ENCODE peak calls at places on chromosomes 11 and 22, in seven cellular contexts. One of them, this sample, is unnamed.

GRCh38 chr11:44199298-44199697 is 103.8 kb downstream of the EXT2 start:
- DNase-seq in NCI-H2081: peak
- DNase-seq in cardiac muscle cell: no peak
- DNase-seq in MM.1S: no peak
- DNase-seq in stimulated activated naive CD4-positive, alpha-beta T cell: no peak
- DNase-seq in PC-3: no peak
- DNase-seq in cardiac septum: no peak
- DNase-seq in this sample: peak

GRCh38 chr11:10824888-10825287 is 16.2 kb upstream of the EIF4G2 start:
- DNase-seq in NCI-H2081: no peak
- DNase-seq in cardiac muscle cell: no peak
- DNase-seq in MM.1S: no peak
- DNase-seq in stimulated activated naive CD4-positive, alpha-beta T cell: no peak
- DNase-seq in PC-3: no peak
- DNase-seq in cardiac septum: no peak
- DNase-seq in this sample: no peak

GRCh38 chr11:6474423-6474792 is 667 bp upstream of the TRIM3 start:
- DNase-seq in NCI-H2081: no peak
- DNase-seq in cardiac muscle cell: no peak
- DNase-seq in MM.1S: no peak
- DNase-seq in stimulated activated naive CD4-positive, alpha-beta T cell: no peak
- DNase-seq in PC-3: no peak
- DNase-seq in cardiac septum: no peak
- DNase-seq in this sample: no peak

GRCh38 chr11:118923721-118924587 is 1.8 kb downstream of the BCL9L start:
- DNase-seq in NCI-H2081: no peak
- DNase-seq in cardiac muscle cell: no peak
- DNase-seq in MM.1S: no peak
- DNase-seq in stimulated activated naive CD4-positive, alpha-beta T cell: peak
- DNase-seq in PC-3: peak
- DNase-seq in cardiac septum: no peak
- DNase-seq in this sample: no peak

GRCh38 chr22:23820748-23821211 is 18.0 kb downstream of the DERL3 start:
- DNase-seq in NCI-H2081: no peak
- DNase-seq in cardiac muscle cell: no peak
- DNase-seq in MM.1S: no peak
- DNase-seq in stimulated activated naive CD4-positive, alpha-beta T cell: no peak
- DNase-seq in PC-3: no peak
- DNase-seq in cardiac septum: no peak
- DNase-seq in this sample: no peak

GRCh38 chr22:49367016-49367697 is 460.5 kb downstream of the BRD1 start:
- DNase-seq in NCI-H2081: no peak
- DNase-seq in cardiac muscle cell: peak
- DNase-seq in MM.1S: no peak
- DNase-seq in stimulated activated naive CD4-positive, alpha-beta T cell: no peak
- DNase-seq in PC-3: no peak
- DNase-seq in cardiac septum: no peak
- DNase-seq in this sample: no peak

GRCh38 chr11:75891947-75892739 is 77.1 kb downstream of the UVRAG start:
- DNase-seq in NCI-H2081: no peak
- DNase-seq in cardiac muscle cell: no peak
- DNase-seq in MM.1S: no peak
- DNase-seq in stimulated activated naive CD4-positive, alpha-beta T cell: no peak
- DNase-seq in PC-3: no peak
- DNase-seq in cardiac septum: no peak
- DNase-seq in this sample: no peak

GRCh38 chr11:73999581-74000306 is 9.1 kb downstream of the UCP3 start:
- DNase-seq in NCI-H2081: peak
- DNase-seq in cardiac muscle cell: no peak
- DNase-seq in MM.1S: no peak
- DNase-seq in stimulated activated naive CD4-positive, alpha-beta T cell: no peak
- DNase-seq in PC-3: no peak
- DNase-seq in cardiac septum: no peak
- DNase-seq in this sample: peak

GRCh38 chr22:39292561-39293074 is 26.8 kb downstream of the RPL3 start:
- DNase-seq in NCI-H2081: peak
- DNase-seq in cardiac muscle cell: peak
- DNase-seq in MM.1S: no peak
- DNase-seq in stimulated activated naive CD4-positive, alpha-beta T cell: no peak
- DNase-seq in PC-3: peak
- DNase-seq in cardiac septum: peak
- DNase-seq in this sample: peak

GRCh38 chr22:35116817-35117216 is 50.9 kb downstream of the ISX start:
- DNase-seq in NCI-H2081: no peak
- DNase-seq in cardiac muscle cell: no peak
- DNase-seq in MM.1S: no peak
- DNase-seq in stimulated activated naive CD4-positive, alpha-beta T cell: no peak
- DNase-seq in PC-3: no peak
- DNase-seq in cardiac septum: no peak
- DNase-seq in this sample: no peak

GRCh38 chr11:116461789-116462188 is 311.0 kb downstream of the BUD13 start:
- DNase-seq in NCI-H2081: peak
- DNase-seq in cardiac muscle cell: no peak
- DNase-seq in MM.1S: no peak
- DNase-seq in stimulated activated naive CD4-positive, alpha-beta T cell: no peak
- DNase-seq in PC-3: no peak
- DNase-seq in cardiac septum: no peak
- DNase-seq in this sample: no peak

GRCh38 chr22:24953294-24954113 is 988 bp downstream of the KIAA1671 start:
- DNase-seq in NCI-H2081: no peak
- DNase-seq in cardiac muscle cell: peak
- DNase-seq in MM.1S: no peak
- DNase-seq in stimulated activated naive CD4-positive, alpha-beta T cell: no peak
- DNase-seq in PC-3: no peak
- DNase-seq in cardiac septum: no peak
- DNase-seq in this sample: no peak

GRCh38 chr22:45424241-45424731 is 10.8 kb downstream of the RIBC2 start:
- DNase-seq in NCI-H2081: no peak
- DNase-seq in cardiac muscle cell: no peak
- DNase-seq in MM.1S: no peak
- DNase-seq in stimulated activated naive CD4-positive, alpha-beta T cell: no peak
- DNase-seq in PC-3: no peak
- DNase-seq in cardiac septum: no peak
- DNase-seq in this sample: no peak

GRCh38 chr22:43148581-43148980 is 2.8 kb upstream of the TSPO start:
- DNase-seq in NCI-H2081: no peak
- DNase-seq in cardiac muscle cell: no peak
- DNase-seq in MM.1S: peak
- DNase-seq in stimulated activated naive CD4-positive, alpha-beta T cell: no peak
- DNase-seq in PC-3: no peak
- DNase-seq in cardiac septum: no peak
- DNase-seq in this sample: no peak

GRCh38 chr22:47835726-47836125 is 1073.3 kb downstream of the TBC1D22A start:
- DNase-seq in NCI-H2081: no peak
- DNase-seq in cardiac muscle cell: no peak
- DNase-seq in MM.1S: peak
- DNase-seq in stimulated activated naive CD4-positive, alpha-beta T cell: no peak
- DNase-seq in PC-3: peak
- DNase-seq in cardiac septum: no peak
- DNase-seq in this sample: no peak

GRCh38 chr11:108853864-108854263 is 189.0 kb downstream of the DDX10 start:
- DNase-seq in NCI-H2081: no peak
- DNase-seq in cardiac muscle cell: peak
- DNase-seq in MM.1S: peak
- DNase-seq in stimulated activated naive CD4-positive, alpha-beta T cell: no peak
- DNase-seq in PC-3: no peak
- DNase-seq in cardiac septum: no peak
- DNase-seq in this sample: no peak

GRCh38 chr11:78414321-78415051 is 3.1 kb downstream of the GAB2 start:
- DNase-seq in NCI-H2081: no peak
- DNase-seq in cardiac muscle cell: no peak
- DNase-seq in MM.1S: no peak
- DNase-seq in stimulated activated naive CD4-positive, alpha-beta T cell: no peak
- DNase-seq in PC-3: peak
- DNase-seq in cardiac septum: no peak
- DNase-seq in this sample: peak

GRCh38 chr11:102495161-102496042 is 35.1 kb downstream of the MMP7 start:
- DNase-seq in NCI-H2081: peak
- DNase-seq in cardiac muscle cell: peak
- DNase-seq in MM.1S: peak
- DNase-seq in stimulated activated naive CD4-positive, alpha-beta T cell: peak
- DNase-seq in PC-3: peak
- DNase-seq in cardiac septum: no peak
- DNase-seq in this sample: peak

GRCh38 chr22:40050258-40050657 is 55.5 kb downstream of the FAM83F start:
- DNase-seq in NCI-H2081: no peak
- DNase-seq in cardiac muscle cell: no peak
- DNase-seq in MM.1S: peak
- DNase-seq in stimulated activated naive CD4-positive, alpha-beta T cell: no peak
- DNase-seq in PC-3: no peak
- DNase-seq in cardiac septum: no peak
- DNase-seq in this sample: no peak

GRCh38 chr11:134741453-134742227 is 329.6 kb upstream of the B3GAT1 start:
- DNase-seq in NCI-H2081: no peak
- DNase-seq in cardiac muscle cell: peak
- DNase-seq in MM.1S: no peak
- DNase-seq in stimulated activated naive CD4-positive, alpha-beta T cell: no peak
- DNase-seq in PC-3: no peak
- DNase-seq in cardiac septum: peak
- DNase-seq in this sample: no peak

GRCh38 chr11:64384981-64385952 is 26.3 kb downstream of the RPS6KA4 start:
- DNase-seq in NCI-H2081: no peak
- DNase-seq in cardiac muscle cell: peak
- DNase-seq in MM.1S: no peak
- DNase-seq in stimulated activated naive CD4-positive, alpha-beta T cell: no peak
- DNase-seq in PC-3: no peak
- DNase-seq in cardiac septum: no peak
- DNase-seq in this sample: no peak

GRCh38 chr11:27861706-27862430 is 161.6 kb upstream of the BDNF start:
- DNase-seq in NCI-H2081: no peak
- DNase-seq in cardiac muscle cell: no peak
- DNase-seq in MM.1S: no peak
- DNase-seq in stimulated activated naive CD4-positive, alpha-beta T cell: no peak
- DNase-seq in PC-3: peak
- DNase-seq in cardiac septum: no peak
- DNase-seq in this sample: no peak

GRCh38 chr22:19897726-19898515 is 43.2 kb upstream of the GNB1L start:
- DNase-seq in NCI-H2081: no peak
- DNase-seq in cardiac muscle cell: no peak
- DNase-seq in MM.1S: no peak
- DNase-seq in stimulated activated naive CD4-positive, alpha-beta T cell: no peak
- DNase-seq in PC-3: no peak
- DNase-seq in cardiac septum: no peak
- DNase-seq in this sample: no peak

GRCh38 chr11:7160814-7161489 is 72.2 kb downstream of the RBMXL2 start:
- DNase-seq in NCI-H2081: no peak
- DNase-seq in cardiac muscle cell: no peak
- DNase-seq in MM.1S: no peak
- DNase-seq in stimulated activated naive CD4-positive, alpha-beta T cell: no peak
- DNase-seq in PC-3: no peak
- DNase-seq in cardiac septum: no peak
- DNase-seq in this sample: no peak

GRCh38 chr11:75099635-75100034 is 3.0 kb upstream of the OR2AT4 start:
- DNase-seq in NCI-H2081: no peak
- DNase-seq in cardiac muscle cell: no peak
- DNase-seq in MM.1S: no peak
- DNase-seq in stimulated activated naive CD4-positive, alpha-beta T cell: no peak
- DNase-seq in PC-3: no peak
- DNase-seq in cardiac septum: no peak
- DNase-seq in this sample: no peak

This sample was measured in NCI-H2029.